ENCODE peak calls at places on chromosome 16, in five cellular contexts. J is WTC11, E is K562, Y is GM12878, Q is HepG2. U is an unnamed sample.

GRCh38 chr16:55470533-55471371 is 8.2 kb upstream of the MMP2 start:
- DNase-seq in J (no peak), E (no peak), Y (no peak), Q (no peak), U (no peak)

GRCh38 chr16:27259710-27260109 is 8.9 kb downstream of the NSMCE1 start:
- DNase-seq in J (no peak), E (no peak), Y (no peak), Q (no peak), U (no peak)

GRCh38 chr16:49462989-49463371 is 89.4 kb downstream of the C16orf78 start:
- DNase-seq in J (no peak), E (no peak), Y (no peak), Q (no peak), U (no peak)

GRCh38 chr16:81492307-81492706 is 47.7 kb downstream of the CMIP start:
- DNase-seq in J (no peak), E (no peak), Y (no peak), Q (no peak), U (no peak)

GRCh38 chr16:89164847-89165684 is 6.5 kb upstream of the CDH15 start:
- DNase-seq in J (no peak), E (no peak), Y (no peak), Q (no peak), U (no peak)

GRCh38 chr16:73192227-73192894 is 144.4 kb upstream of the ZFHX3 start:
- DNase-seq in J (no peak), E (no peak), Y (no peak), Q (no peak), U (no peak)

GRCh38 chr16:85002643-85003042 is 8.7 kb downstream of the ZDHHC7 start:
- DNase-seq in J (no peak), E (no peak), Y (no peak), Q (no peak), U (no peak)

GRCh38 chr16:78127130-78127529 is 27.7 kb downstream of the WWOX start:
- DNase-seq in J (no peak), E (no peak), Y (no peak), Q (no peak), U (no peak)

GRCh38 chr16:84597518-84598390 is 20.1 kb downstream of the COTL1 start:
- DNase-seq in J (no peak), E (no peak), Y (no peak), Q (no peak), U (no peak)

GRCh38 chr16:1933097-1933661 is 9.8 kb downstream of the MSRB1 start:
- DNase-seq in J (no peak), E (no peak), Y (no peak), Q (no peak), U (no peak)

GRCh38 chr16:19417640-19418039 is at the start of gene TMC5:
- DNase-seq in J (no peak), E (peak), Y (no peak), Q (no peak), U (no peak)

GRCh38 chr16:81366316-81366932 is 51.7 kb downstream of the GAN start:
- DNase-seq in J (no peak), E (peak), Y (peak), Q (peak), U (peak)

GRCh38 chr16:69851491-69852240 is 89.5 kb downstream of the WWP2 start:
- DNase-seq in J (no peak), E (no peak), Y (no peak), Q (no peak), U (no peak)

GRCh38 chr16:50273888-50274770 is 7.8 kb downstream of the ADCY7 start:
- DNase-seq in J (no peak), E (peak), Y (peak), Q (no peak), U (no peak)

GRCh38 chr16:76511203-76511602 is 234.0 kb downstream of the CNTNAP4 start:
- DNase-seq in J (no peak), E (no peak), Y (no peak), Q (no peak), U (no peak)

GRCh38 chr16:88059701-88060386 is 108.6 kb downstream of the BANP start:
- DNase-seq in J (no peak), E (no peak), Y (no peak), Q (no peak), U (no peak)

GRCh38 chr16:85309656-85310587 is 197.7 kb upstream of the CIBAR2 start:
- DNase-seq in J (no peak), E (peak), Y (no peak), Q (peak), U (no peak)

GRCh38 chr16:56861092-56861610 is 3.9 kb upstream of the SLC12A3 start:
- DNase-seq in J (no peak), E (no peak), Y (no peak), Q (peak), U (no peak)

GRCh38 chr16:79605999-79606398 is 5.5 kb upstream of the MAF start:
- DNase-seq in J (no peak), E (no peak), Y (no peak), Q (no peak), U (peak)
- TF ChIP-seq ESRRA in J (no peak), E (no peak), Y (no peak), Q (no peak), U (no peak)

DNA sequence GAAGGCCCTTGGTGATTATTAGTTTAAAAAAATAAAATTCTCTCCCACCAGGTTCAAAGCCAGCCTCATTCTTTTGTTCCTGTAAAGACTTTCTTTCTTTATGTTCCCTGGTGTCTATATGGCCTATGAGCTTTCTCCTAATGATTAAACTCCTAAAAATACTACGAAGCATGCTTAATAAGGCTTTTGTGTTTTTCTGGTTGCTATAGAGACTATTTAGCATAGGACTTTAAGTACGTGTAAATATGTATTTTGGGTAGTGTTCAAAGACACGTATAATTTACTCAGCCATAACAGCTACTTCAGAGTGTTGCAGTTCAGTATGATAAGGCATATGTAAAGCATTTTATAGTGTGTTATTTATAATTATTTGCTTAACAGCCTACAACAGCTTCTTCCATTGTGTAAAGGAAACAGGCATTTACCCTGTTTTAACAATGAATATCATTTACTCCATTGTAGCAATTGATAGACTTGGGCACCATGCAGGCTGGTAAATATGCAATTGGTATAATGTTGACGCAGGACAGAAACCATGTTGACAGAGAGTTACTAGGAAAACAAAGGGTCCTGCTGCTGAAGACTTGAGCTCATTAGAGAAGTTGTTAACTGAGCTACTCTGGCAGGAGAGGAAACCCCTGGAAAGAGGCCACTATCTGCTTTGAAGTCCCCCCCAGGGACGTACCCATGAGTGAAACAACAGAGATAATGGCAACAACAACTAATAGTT is 342.4 kb upstream of the DYNLRB2 start:
- DNase-seq in J (no peak), E (no peak), Y (no peak), Q (peak), U (peak)
- TF ChIP-seq ESRRA in J (no peak), E (no peak), Y (no peak), Q (no peak), U (no peak)

GRCh38 chr16:28923652-28924398 is 1.2 kb downstream of the RABEP2 start:
- DNase-seq in J (no peak), E (peak), Y (peak), Q (peak), U (no peak)
- TF ChIP-seq ESRRA in J (no peak), E (no peak), Y (no peak), Q (no peak), U (no peak)

GRCh38 chr16:74268372-74268782 is 28.2 kb upstream of the PSMD7 start:
- DNase-seq in J (no peak), E (no peak), Y (no peak), Q (no peak), U (no peak)

GRCh38 chr16:74275031-74275636 is 21.5 kb upstream of the PSMD7 start:
- DNase-seq in J (no peak), E (peak), Y (no peak), Q (no peak), U (peak)

DNA sequence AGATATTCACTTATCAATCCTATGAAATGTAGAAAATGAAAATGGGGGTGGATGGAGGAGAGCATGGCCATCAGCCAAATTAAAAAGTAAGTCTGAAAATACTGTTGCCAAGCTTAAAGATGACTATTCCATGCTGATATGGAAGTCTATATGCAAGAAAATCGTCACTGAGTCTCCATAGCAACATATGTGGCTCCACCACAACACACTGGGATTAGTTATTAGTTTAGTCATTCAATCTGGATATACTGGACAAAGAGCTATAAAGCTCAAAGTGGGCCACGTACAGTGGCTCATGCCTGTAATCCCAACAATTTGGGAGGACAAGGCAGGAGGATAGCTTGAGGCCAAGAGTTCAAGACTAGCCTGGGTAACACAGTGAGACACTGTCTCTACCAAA is 24.7 kb upstream of the PSMD7 start:
- DNase-seq in J (no peak), E (no peak), Y (no peak), Q (no peak), U (no peak)
- TF ChIP-seq ESRRA in J (no peak), E (no peak), Y (no peak), Q (no peak), U (no peak)

GRCh38 chr16:714079-714478 is 839 bp upstream of the METRN start:
- DNase-seq in J (no peak), E (no peak), Y (no peak), Q (no peak), U (no peak)
- TF ChIP-seq ESRRA in J (no peak), E (no peak), Y (no peak), Q (no peak), U (no peak)

GRCh38 chr16:28974007-28974436 is 556 bp upstream of the SPNS1 start:
- DNase-seq in J (peak), E (peak), Y (no peak), Q (peak), U (peak)
- TF ChIP-seq ESRRA in J (no peak), E (no peak), Y (no peak), Q (no peak), U (no peak)